ENCODE peak calls at places on chromosomes 13 and 19, in six cellular contexts. M is adipocyte, I is epithelial cell of proximal tubule, V is mammary epithelial cell, Y is A549, F is right cardiac atrium. B is an unnamed sample.

GRCh38 chr19:45842198-45842597 is 20.7 kb downstream of the SYMPK start:
- DNase-seq in Y (no peak), M (no peak), I (no peak), V (no peak), F (no peak), B (no peak)

GRCh38 chr13:98026457-98026857 is 73.0 kb downstream of the IPO5 start:
- DNase-seq in Y (peak), I (no peak), V (no peak), F (no peak), M (peak), B (peak)

GRCh38 chr13:52371736-52372247 is 34.2 kb downstream of the THSD1 start:
- DNase-seq in I (no peak), F (no peak), Y (no peak), V (peak), M (no peak), B (peak)

GRCh38 chr19:13979686-13980085 is 26.4 kb downstream of the RFX1 start:
- DNase-seq in Y (no peak), V (no peak), I (no peak), F (peak), M (no peak), B (no peak)

GRCh38 chr19:58482372-58482771 is 6.2 kb downstream of the ZNF446 start:
- DNase-seq in M (no peak), Y (no peak), V (no peak), I (no peak), F (peak), B (no peak)

GRCh38 chr19:14563989-14564650 is 7.7 kb downstream of the NDUFB7 start:
- DNase-seq in Y (peak), F (peak), M (no peak), V (peak), I (no peak), B (no peak)

GRCh38 chr13:106230450-106230849 is 305.0 kb downstream of the EFNB2 start:
- DNase-seq in I (no peak), F (no peak), V (peak), M (peak), Y (peak), B (peak)

GRCh38 chr13:44918323-44919102 is 70.8 kb downstream of the NUFIP1 start:
- DNase-seq in V (no peak), F (peak), Y (no peak), M (peak), I (peak), B (peak)

GRCh38 chr19:39407644-39408391 is 1.2 kb downstream of the ZFP36 start:
- DNase-seq in Y (peak), M (peak), I (no peak), F (peak), V (peak), B (no peak)

GRCh38 chr13:75870397-75870801 is 234.3 kb downstream of the LMO7 start:
- DNase-seq in Y (peak), I (no peak), M (peak), F (no peak), V (no peak), B (no peak)

GRCh38 chr13:100156786-100157185 is 67.9 kb downstream of the PCCA start:
- DNase-seq in I (peak), F (no peak), V (peak), Y (no peak), M (peak), B (no peak)

GRCh38 chr13:90889906-90890305 is 457.6 kb upstream of the MIR17HG start:
- DNase-seq in Y (no peak), V (no peak), F (no peak), I (no peak), M (no peak), B (no peak)

GRCh38 chr13:85287528-85287927 is 511.7 kb downstream of the SLITRK6 start:
- DNase-seq in Y (no peak), M (no peak), F (no peak), V (no peak), I (no peak), B (no peak)

GRCh38 chr19:45376045-45376724 is 5.8 kb upstream of the ERCC2 start:
- DNase-seq in M (peak), I (peak), F (no peak), Y (peak), V (peak), B (peak)

GRCh38 chr19:43692882-43693281 is 22.9 kb upstream of the PLAUR start:
- DNase-seq in Y (no peak), F (no peak), I (no peak), V (no peak), M (no peak), B (no peak)

GRCh38 chr13:114127473-114128347 is 4.7 kb downstream of the RASA3 start:
- DNase-seq in M (no peak), I (no peak), Y (no peak), V (no peak), F (no peak), B (no peak)

GRCh38 chr13:114129649-114130062 is 2.8 kb downstream of the RASA3 start:
- DNase-seq in M (no peak), I (no peak), Y (no peak), F (no peak), V (no peak), B (no peak)

GRCh38 chr13:114128624-114129522 is 3.5 kb downstream of the RASA3 start:
- DNase-seq in I (peak), V (no peak), Y (no peak), M (peak), F (peak), B (peak)

GRCh38 chr13:114126789-114127472 is 5.5 kb downstream of the RASA3 start:
- DNase-seq in M (no peak), Y (no peak), V (no peak), F (no peak), I (no peak), B (no peak)

GRCh38 chr13:114128348-114128623 is 4.1 kb downstream of the RASA3 start:
- DNase-seq in Y (no peak), F (no peak), M (no peak), I (no peak), V (no peak), B (no peak)
- H3K4me3 ChIP-seq in Y (no peak), F (no peak), M (peak), I (peak), V (no peak), B (no peak)

DNA sequence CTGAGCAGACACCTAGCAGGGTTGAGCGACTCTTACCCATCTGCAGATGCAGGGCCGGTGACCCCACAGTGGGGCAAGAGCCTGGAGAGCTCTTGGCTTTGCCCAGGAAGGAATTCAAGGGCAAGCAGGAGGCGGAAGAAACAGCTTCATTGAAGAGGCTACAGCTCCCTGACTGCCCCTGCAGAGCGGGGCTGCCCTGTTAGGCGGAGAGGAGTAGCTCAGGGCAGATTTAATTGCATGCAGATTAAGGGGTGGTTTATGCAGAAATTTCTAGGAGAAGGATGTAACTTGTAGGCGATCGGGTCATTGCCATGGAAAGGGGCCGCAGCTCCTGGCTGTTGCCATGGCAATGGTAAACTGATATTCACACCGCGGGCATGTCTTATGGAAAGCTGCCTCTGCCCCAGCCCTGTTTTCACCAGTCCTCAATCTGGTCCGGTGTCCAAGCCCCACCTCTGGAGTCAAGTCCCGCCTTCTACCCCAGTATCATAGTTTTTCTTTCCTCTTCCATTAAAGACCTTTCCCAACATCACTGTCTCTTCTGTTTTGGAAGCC is 94.2 kb downstream of the ATP11A start:
- DNase-seq in M (no peak), F (no peak), Y (no peak), I (no peak), V (no peak), B (no peak)
- H3K4me3 ChIP-seq in M (no peak), F (no peak), Y (no peak), I (no peak), V (no peak), B (no peak)

DNA sequence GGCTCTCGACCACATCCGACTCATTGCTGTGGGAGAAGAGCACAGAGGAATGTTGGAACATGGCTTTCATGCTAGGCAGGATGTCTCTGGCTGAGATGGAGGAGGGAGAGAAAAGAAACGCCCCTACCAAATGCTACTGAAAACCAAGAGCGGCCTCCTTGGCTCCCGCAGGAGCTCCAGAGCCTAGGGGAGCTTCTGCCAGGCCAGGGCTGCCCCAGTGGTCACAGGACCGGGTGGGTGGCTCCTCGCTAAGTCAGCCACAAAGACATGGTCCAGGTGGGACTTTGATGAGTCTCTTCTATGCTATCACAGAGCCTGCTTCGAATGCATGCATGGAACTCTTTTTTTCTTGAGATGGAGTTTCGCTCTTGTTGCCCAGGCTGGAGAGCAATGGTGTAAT is 6.7 kb downstream of the LONP1 start:
- DNase-seq in V (no peak), I (no peak), Y (no peak), F (no peak), M (no peak), B (no peak)
- H3K4me3 ChIP-seq in V (no peak), I (no peak), Y (no peak), F (no peak), M (no peak), B (no peak)

DNA sequence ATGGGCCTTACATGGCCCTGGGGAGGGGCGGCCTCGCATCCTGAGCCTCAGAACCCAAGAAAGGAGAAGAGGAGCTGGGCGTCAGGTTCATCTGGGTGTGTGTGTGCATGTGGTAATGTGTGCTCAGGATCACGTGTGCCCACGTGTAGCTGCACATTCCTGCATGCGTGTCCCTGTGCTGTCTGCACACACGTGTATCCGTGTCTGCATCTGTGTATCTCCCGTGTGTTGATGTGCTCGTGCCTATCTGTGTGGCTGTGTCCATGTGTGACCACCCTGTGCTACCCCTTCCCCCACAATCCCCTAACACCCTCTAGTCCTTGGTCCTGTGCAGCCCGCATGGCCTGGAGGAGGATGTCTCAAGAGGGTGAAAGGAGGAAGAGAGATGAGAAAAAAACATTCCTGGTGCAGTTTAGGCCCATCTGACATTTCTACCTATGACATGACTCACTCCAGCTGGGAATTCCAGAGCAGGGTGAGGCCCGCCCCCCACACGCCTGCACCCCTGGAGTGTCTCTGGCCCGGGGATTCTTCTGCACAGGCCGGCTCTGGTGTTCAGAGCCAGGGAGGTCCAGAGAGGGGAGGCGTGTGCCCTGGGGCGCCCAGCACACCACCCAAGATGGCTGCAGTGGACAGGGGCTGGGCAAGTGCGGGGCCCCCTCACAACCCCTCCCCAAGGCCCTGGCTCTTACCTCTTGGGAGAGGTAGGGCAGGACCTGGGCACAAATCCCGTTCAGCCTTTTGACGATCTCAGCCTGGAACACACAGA is 7.1 kb downstream of the TLE5 start:
- DNase-seq in F (no peak), Y (peak), V (peak), M (no peak), I (no peak), B (no peak)
- H3K4me3 ChIP-seq in F (no peak), Y (peak), V (peak), M (no peak), I (no peak), B (no peak)